ENCODE peak calls at places on chromosomes 7 and 10, in four cellular contexts. Q, Z, V and C are unnamed samples.
A peak's percentile ranks its signal among the peaks of the same experiment; 100 is the strongest.

GRCh38 chr7:7118822-7119221 is 63.5 kb upstream of the C1GALT1 start:
- DNase-seq in Q (no peak), Z (no peak), V (no peak), C (no peak)

GRCh38 chr7:87476179-87476557 is 688 bp upstream of the ABCB4 start:
- DNase-seq in Z (no peak), V (no peak), Q (no peak), C (no peak)

GRCh38 chr10:68938117-68938516 is 17.9 kb upstream of the DDX21 start:
- DNase-seq in Z (no peak), V (no peak), Q (no peak), C (no peak)

GRCh38 chr7:127876393-127876792 is 154.8 kb downstream of the LRRC4 start:
- DNase-seq in V (peak; percentile 71), Q (peak; percentile 55), Z (no peak), C (peak; percentile 78)

GRCh38 chr7:18016547-18017444 is 10.8 kb downstream of the PRPS1L1 start:
- DNase-seq in Z (no peak), V (no peak), Q (no peak), C (no peak)

GRCh38 chr7:30285531-30286284 is 1.3 kb downstream of the ZNRF2 start:
- DNase-seq in Z (peak; percentile 84), V (peak; percentile 58), Q (peak; percentile 54), C (peak; percentile 62)

GRCh38 chr10:76624470-76624869 is 1013.1 kb downstream of the KCNMA1 start:
- DNase-seq in Z (no peak), Q (no peak), V (no peak), C (no peak)

GRCh38 chr7:35816514-35816913 is 15.7 kb downstream of the SEPTIN7 start:
- DNase-seq in V (no peak), Z (no peak), Q (no peak), C (no peak)

GRCh38 chr7:38681882-38682281 is 50.7 kb upstream of the AMPH start:
- DNase-seq in Z (no peak), Q (peak; percentile 81), V (no peak), C (no peak)

GRCh38 chr7:99081209-99081608 is 62.7 kb downstream of the SMURF1 start:
- DNase-seq in Q (no peak), V (no peak), Z (no peak), C (no peak)

GRCh38 chr7:111126987-111127386 is 36.1 kb downstream of the LRRN3 start:
- DNase-seq in Q (no peak), V (peak; percentile 42), Z (no peak), C (peak; percentile 63)

GRCh38 chr7:101688183-101688831 is 59.2 kb upstream of the MYL10 start:
- DNase-seq in V (peak; percentile 56), Q (peak; percentile 88), Z (peak; percentile 67), C (peak; percentile 67)

GRCh38 chr7:87001214-87001613 is 58.2 kb downstream of the ELAPOR2 start:
- DNase-seq in V (peak; percentile 85), Q (no peak), Z (no peak), C (peak; percentile 14)

GRCh38 chr7:80392229-80393169 is 119.4 kb downstream of the GNAT3 start:
- DNase-seq in Z (no peak), V (peak; percentile 23), Q (peak; percentile 85), C (peak; percentile 55)

GRCh38 chr10:5362873-5363272 is 1.9 kb upstream of the UCN3 start:
- DNase-seq in V (no peak), Q (no peak), Z (no peak), C (no peak)

GRCh38 chr10:117212176-117212575 is 14.9 kb downstream of the KCNK18 start:
- DNase-seq in V (no peak), Z (no peak), Q (no peak), C (no peak)

GRCh38 chr10:22606164-22606614 is 108.2 kb downstream of the PIP4K2A start:
- DNase-seq in Q (no peak), V (peak; percentile 86), Z (peak; percentile 83), C (peak; percentile 89)

GRCh38 chr7:19248681-19249080 is 103.5 kb upstream of the FERD3L start:
- DNase-seq in V (no peak), Z (no peak), Q (peak; percentile 62), C (peak; percentile 40)

GRCh38 chr10:126090911-126091728 is 194.8 kb downstream of the FANK1 start:
- DNase-seq in Z (no peak), Q (peak; percentile 69), V (peak; percentile 97), C (peak; percentile 97)